ENCODE peak calls at places on chromosomes 5 and 9, in six cellular contexts. One of them, this sample, is unnamed.

GRCh38 chr5:36696059-36696673 is 89.8 kb downstream of the SLC1A3 start:
- DNase-seq in PC-3: peak
- DNase-seq in HFF-Myc: no peak
- DNase-seq in ovary: peak
- DNase-seq in AG04450: peak
- DNase-seq in AG10803: peak
- DNase-seq in this sample: peak

GRCh38 chr5:74179183-74179582 is 461.3 kb downstream of the ENC1 start:
- DNase-seq in ovary: no peak
- DNase-seq in AG04450: peak
- DNase-seq in AG10803: peak
- DNase-seq in PC-3: no peak
- DNase-seq in HFF-Myc: no peak
- DNase-seq in this sample: peak

GRCh38 chr9:131100445-131100844 is 4.1 kb downstream of the AIF1L start:
- DNase-seq in AG04450: no peak
- DNase-seq in HFF-Myc: no peak
- DNase-seq in AG10803: no peak
- DNase-seq in ovary: no peak
- DNase-seq in PC-3: no peak
- DNase-seq in this sample: no peak

GRCh38 chr5:126234563-126235195 is 188.5 kb upstream of the GRAMD2B start:
- DNase-seq in ovary: no peak
- DNase-seq in AG10803: peak
- DNase-seq in PC-3: peak
- DNase-seq in AG04450: no peak
- DNase-seq in HFF-Myc: peak
- DNase-seq in this sample: peak

GRCh38 chr5:179858241-179858585 is 404 bp downstream of the MRNIP start:
- DNase-seq in HFF-Myc: no peak
- DNase-seq in ovary: no peak
- DNase-seq in PC-3: peak
- DNase-seq in AG10803: no peak
- DNase-seq in AG04450: no peak
- DNase-seq in this sample: no peak

GRCh38 chr5:177336112-177336511 is 15.4 kb downstream of the LMAN2 start:
- DNase-seq in AG04450: no peak
- DNase-seq in ovary: no peak
- DNase-seq in AG10803: no peak
- DNase-seq in HFF-Myc: no peak
- DNase-seq in PC-3: peak
- DNase-seq in this sample: peak

GRCh38 chr9:135336722-135337490 is 142.7 kb upstream of the PPP1R26 start:
- DNase-seq in AG04450: no peak
- DNase-seq in HFF-Myc: no peak
- DNase-seq in PC-3: no peak
- DNase-seq in AG10803: no peak
- DNase-seq in ovary: no peak
- DNase-seq in this sample: no peak

GRCh38 chr5:96175090-96175489 is 213.4 kb upstream of the ELL2 start:
- DNase-seq in AG04450: no peak
- DNase-seq in AG10803: no peak
- DNase-seq in ovary: no peak
- DNase-seq in PC-3: peak
- DNase-seq in HFF-Myc: no peak
- DNase-seq in this sample: peak

GRCh38 chr9:112378441-112379176 is 1.3 kb upstream of the HSDL2 start:
- DNase-seq in AG10803: no peak
- DNase-seq in ovary: no peak
- DNase-seq in AG04450: no peak
- DNase-seq in PC-3: peak
- DNase-seq in HFF-Myc: no peak
- DNase-seq in this sample: peak

GRCh38 chr5:9851458-9851857 is 221.3 kb upstream of the TAS2R1 start:
- DNase-seq in AG04450: peak
- DNase-seq in PC-3: peak
- DNase-seq in AG10803: peak
- DNase-seq in HFF-Myc: peak
- DNase-seq in ovary: no peak
- DNase-seq in this sample: peak

GRCh38 chr9:132651259-132651658 is 18.5 kb downstream of the DDX31 start:
- DNase-seq in PC-3: peak
- DNase-seq in ovary: no peak
- DNase-seq in HFF-Myc: peak
- DNase-seq in AG04450: peak
- DNase-seq in AG10803: peak
- DNase-seq in this sample: peak

GRCh38 chr9:69585571-69585970 is 86.6 kb downstream of the APBA1 start:
- DNase-seq in AG04450: no peak
- DNase-seq in PC-3: no peak
- DNase-seq in HFF-Myc: no peak
- DNase-seq in AG10803: no peak
- DNase-seq in ovary: no peak
- DNase-seq in this sample: no peak

GRCh38 chr5:17203329-17204132 is 13.9 kb upstream of the BASP1 start:
- DNase-seq in ovary: peak
- DNase-seq in AG04450: no peak
- DNase-seq in PC-3: peak
- DNase-seq in AG10803: peak
- DNase-seq in HFF-Myc: peak
- DNase-seq in this sample: peak

GRCh38 chr5:123700624-123701023 is 188.6 kb downstream of the CSNK1G3 start:
- DNase-seq in PC-3: peak
- DNase-seq in HFF-Myc: peak
- DNase-seq in AG04450: peak
- DNase-seq in AG10803: peak
- DNase-seq in ovary: no peak
- DNase-seq in this sample: peak
- H3K4me3 ChIP-seq in PC-3: no peak
- H3K4me3 ChIP-seq in HFF-Myc: no peak
- H3K4me3 ChIP-seq in AG04450: no peak
- H3K4me3 ChIP-seq in AG10803: no peak
- H3K4me3 ChIP-seq in ovary: no peak
- H3K4me3 ChIP-seq in this sample: no peak

DNA sequence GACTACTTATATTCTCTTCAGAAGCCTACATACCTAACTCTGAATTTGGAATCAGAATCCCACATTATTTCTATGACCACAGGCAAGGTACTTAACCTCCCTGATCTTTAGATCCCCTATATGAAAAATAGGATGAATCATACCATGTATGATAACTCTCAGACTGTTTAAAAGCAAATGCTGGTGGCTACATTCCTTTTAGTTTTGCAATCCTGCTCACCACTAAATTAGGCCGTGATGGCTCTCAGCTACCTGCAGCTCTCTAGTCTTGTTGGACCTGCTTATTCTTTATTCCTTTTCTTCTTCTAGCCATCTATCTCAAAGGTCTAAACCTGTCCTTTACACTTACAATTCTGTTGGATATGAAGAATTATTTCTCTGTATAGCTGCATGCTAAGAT is 303.4 kb upstream of the ATP10B start:
- DNase-seq in HFF-Myc: no peak
- DNase-seq in AG04450: no peak
- DNase-seq in PC-3: no peak
- DNase-seq in ovary: no peak
- DNase-seq in AG10803: no peak
- DNase-seq in this sample: no peak
- TF ChIP-seq CTCF in HFF-Myc: no peak
- TF ChIP-seq CTCF in AG04450: no peak
- TF ChIP-seq CTCF in PC-3: no peak
- TF ChIP-seq CTCF in ovary: no peak
- TF ChIP-seq CTCF in AG10803: no peak
- TF ChIP-seq CTCF in this sample: no peak

GRCh38 chr5:14593326-14594036 is 11.9 kb downstream of the OTULINL start:
- DNase-seq in HFF-Myc: no peak
- DNase-seq in PC-3: no peak
- DNase-seq in AG04450: no peak
- DNase-seq in ovary: no peak
- DNase-seq in AG10803: peak
- DNase-seq in this sample: no peak

GRCh38 chr5:14595189-14595588 is 13.6 kb downstream of the OTULINL start:
- DNase-seq in PC-3: no peak
- DNase-seq in AG04450: no peak
- DNase-seq in ovary: no peak
- DNase-seq in HFF-Myc: no peak
- DNase-seq in AG10803: no peak
- DNase-seq in this sample: no peak

GRCh38 chr5:14595877-14596276 is 14.3 kb downstream of the OTULINL start:
- DNase-seq in AG04450: no peak
- DNase-seq in ovary: no peak
- DNase-seq in PC-3: no peak
- DNase-seq in AG10803: no peak
- DNase-seq in HFF-Myc: no peak
- DNase-seq in this sample: no peak

GRCh38 chr5:14597080-14597479 is 15.5 kb downstream of the OTULINL start:
- DNase-seq in AG04450: no peak
- DNase-seq in HFF-Myc: no peak
- DNase-seq in ovary: no peak
- DNase-seq in PC-3: no peak
- DNase-seq in AG10803: no peak
- DNase-seq in this sample: no peak

GRCh38 chr5:14594378-14595074 is 12.9 kb downstream of the OTULINL start:
- DNase-seq in PC-3: no peak
- DNase-seq in ovary: no peak
- DNase-seq in AG10803: no peak
- DNase-seq in HFF-Myc: no peak
- DNase-seq in AG04450: no peak
- DNase-seq in this sample: no peak
- H3K4me3 ChIP-seq in PC-3: no peak
- H3K4me3 ChIP-seq in ovary: no peak
- H3K4me3 ChIP-seq in AG10803: no peak
- H3K4me3 ChIP-seq in HFF-Myc: no peak
- H3K4me3 ChIP-seq in AG04450: no peak
- H3K4me3 ChIP-seq in this sample: no peak

GRCh38 chr9:116717150-116717549 is 30.0 kb downstream of the TRIM32 start:
- DNase-seq in PC-3: no peak
- DNase-seq in ovary: no peak
- DNase-seq in HFF-Myc: no peak
- DNase-seq in AG10803: peak
- DNase-seq in AG04450: no peak
- DNase-seq in this sample: peak

GRCh38 chr9:116721411-116721810 is 34.3 kb downstream of the TRIM32 start:
- DNase-seq in PC-3: no peak
- DNase-seq in ovary: no peak
- DNase-seq in AG04450: no peak
- DNase-seq in AG10803: no peak
- DNase-seq in HFF-Myc: no peak
- DNase-seq in this sample: no peak

GRCh38 chr9:116715751-116716150 is 28.6 kb downstream of the TRIM32 start:
- DNase-seq in HFF-Myc: no peak
- DNase-seq in AG10803: no peak
- DNase-seq in AG04450: no peak
- DNase-seq in ovary: no peak
- DNase-seq in PC-3: no peak
- DNase-seq in this sample: no peak

GRCh38 chr9:116716441-116716840 is 29.3 kb downstream of the TRIM32 start:
- DNase-seq in AG04450: no peak
- DNase-seq in AG10803: peak
- DNase-seq in HFF-Myc: no peak
- DNase-seq in ovary: no peak
- DNase-seq in PC-3: no peak
- DNase-seq in this sample: peak

DNA sequence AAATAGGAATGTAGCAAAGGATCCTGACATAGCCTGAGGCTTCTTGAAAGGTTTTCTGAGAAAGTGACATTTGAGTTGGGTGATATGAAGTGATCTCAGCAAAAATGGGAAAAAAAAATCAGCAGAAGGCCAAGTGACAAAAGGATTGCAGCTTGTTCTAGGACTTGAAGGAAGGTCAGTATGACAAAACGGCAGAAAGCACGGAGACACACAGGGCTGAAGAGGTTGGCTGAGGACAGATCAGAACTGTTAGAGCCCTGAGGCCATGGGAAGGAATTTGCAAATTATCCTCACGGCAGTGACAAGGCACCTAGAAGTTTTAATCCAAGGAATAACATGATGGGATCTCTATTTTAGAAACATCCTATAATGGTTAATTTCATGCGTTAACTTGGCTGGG is 31.0 kb downstream of the TRIM32 start:
- DNase-seq in PC-3: no peak
- DNase-seq in ovary: no peak
- DNase-seq in AG10803: no peak
- DNase-seq in HFF-Myc: no peak
- DNase-seq in AG04450: no peak
- DNase-seq in this sample: no peak
- TF ChIP-seq CTCF in PC-3: no peak
- TF ChIP-seq CTCF in ovary: no peak
- TF ChIP-seq CTCF in AG10803: no peak
- TF ChIP-seq CTCF in HFF-Myc: no peak
- TF ChIP-seq CTCF in AG04450: no peak
- TF ChIP-seq CTCF in this sample: no peak

DNA sequence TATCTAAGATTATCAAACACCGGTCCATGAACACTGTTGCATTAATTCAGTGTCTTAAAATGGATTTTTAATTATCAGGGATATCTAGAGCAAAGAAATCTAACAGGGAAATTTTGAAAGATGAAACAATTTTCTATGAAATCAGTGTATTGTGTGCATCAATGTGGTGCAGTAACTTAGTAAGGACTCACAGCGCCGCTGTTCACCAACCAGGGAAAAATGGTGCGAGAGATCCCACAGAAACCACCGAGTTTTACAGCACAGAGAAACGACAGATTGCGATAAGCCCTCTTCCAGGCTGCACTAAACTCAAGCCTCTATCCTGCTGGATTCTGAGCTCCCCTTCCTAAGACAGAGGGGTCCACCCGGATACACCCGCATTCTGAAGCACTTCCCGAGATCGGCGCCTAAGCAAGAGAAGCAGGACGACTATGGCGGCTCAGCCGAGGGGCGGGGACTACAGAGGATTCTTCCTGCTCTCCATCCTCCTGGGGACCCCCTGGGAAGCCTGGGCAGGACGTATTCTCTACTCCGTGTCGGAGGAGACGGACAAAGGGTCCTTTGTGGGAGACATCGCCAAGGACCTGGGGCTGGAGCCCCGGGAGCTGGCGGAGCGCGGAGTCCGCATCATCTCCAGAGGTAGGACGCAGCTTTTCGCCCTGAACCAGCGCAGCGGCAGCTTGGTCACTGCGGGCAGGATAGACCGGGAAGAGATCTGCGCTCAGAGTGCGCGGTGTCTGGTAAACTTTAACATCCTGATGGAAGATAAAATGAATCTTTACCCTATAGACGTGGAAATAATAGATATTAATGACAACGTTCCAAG is at the start of gene PCDHGA7:
- DNase-seq in HFF-Myc: no peak
- DNase-seq in PC-3: no peak
- DNase-seq in AG04450: no peak
- DNase-seq in AG10803: peak
- DNase-seq in ovary: no peak
- DNase-seq in this sample: peak
- H3K4me3 ChIP-seq in HFF-Myc: peak
- H3K4me3 ChIP-seq in PC-3: no peak
- H3K4me3 ChIP-seq in AG04450: peak
- H3K4me3 ChIP-seq in AG10803: peak
- H3K4me3 ChIP-seq in ovary: no peak
- H3K4me3 ChIP-seq in this sample: peak

DNA sequence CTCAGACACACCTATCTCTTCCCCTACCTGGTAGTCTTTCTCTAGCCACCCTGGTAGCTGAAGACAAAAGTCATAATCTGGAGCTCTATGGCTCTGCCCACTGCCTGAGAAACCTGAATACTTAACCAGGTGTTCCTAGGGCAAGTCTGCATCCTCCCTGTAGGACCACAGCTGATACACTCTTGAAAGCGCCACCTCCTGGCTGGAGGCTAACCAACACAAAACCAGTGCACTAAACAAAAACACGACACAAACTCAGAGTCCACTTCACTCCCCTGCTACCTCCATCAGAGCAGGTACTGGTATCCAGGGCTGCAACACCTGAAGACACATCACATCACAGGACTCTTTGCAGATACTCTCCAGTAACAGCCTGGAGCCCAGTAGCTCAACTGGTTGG is 84.6 kb upstream of the ANXA1 start:
- DNase-seq in AG10803: no peak
- DNase-seq in HFF-Myc: no peak
- DNase-seq in ovary: no peak
- DNase-seq in PC-3: no peak
- DNase-seq in AG04450: no peak
- DNase-seq in this sample: no peak
- TF ChIP-seq CTCF in AG10803: no peak
- TF ChIP-seq CTCF in HFF-Myc: peak
- TF ChIP-seq CTCF in ovary: no peak
- TF ChIP-seq CTCF in PC-3: peak
- TF ChIP-seq CTCF in AG04450: no peak
- TF ChIP-seq CTCF in this sample: no peak

This sample was measured in fibroblast of mammary gland.